ENCODE peak calls at places on chromosomes 7 and 10, in ten cellular contexts. One of them, this sample, is unnamed.
A peak's percentile ranks its signal among the peaks of the same experiment; 100 is the strongest.

GRCh38 chr7:69849268-69849667 is 251.0 kb downstream of the AUTS2 start:
- DNase-seq in heart left ventricle: no peak
- DNase-seq in left ventricle myocardium inferior: no peak
- DNase-seq in IMR-90: no peak
- DNase-seq in left lung: no peak
- DNase-seq in GM12878: no peak
- DNase-seq in adrenal gland: no peak
- DNase-seq in OCI-LY7: no peak
- DNase-seq in endodermal cell: no peak
- DNase-seq in GM23338: no peak
- DNase-seq in this sample: no peak

GRCh38 chr7:707296-708000 is 19.1 kb upstream of the DNAAF5 start:
- DNase-seq in heart left ventricle: no peak
- DNase-seq in left ventricle myocardium inferior: no peak
- DNase-seq in IMR-90: no peak
- DNase-seq in left lung: no peak
- DNase-seq in GM12878: no peak
- DNase-seq in adrenal gland: no peak
- DNase-seq in OCI-LY7: no peak
- DNase-seq in endodermal cell: no peak
- DNase-seq in GM23338: no peak
- DNase-seq in this sample: no peak

GRCh38 chr7:1136841-1137516 is 23.0 kb downstream of the ZFAND2A start:
- DNase-seq in heart left ventricle: peak; percentile 6
- DNase-seq in left ventricle myocardium inferior: no peak
- DNase-seq in IMR-90: no peak
- DNase-seq in left lung: no peak
- DNase-seq in GM12878: no peak
- DNase-seq in adrenal gland: no peak
- DNase-seq in OCI-LY7: peak; percentile 32
- DNase-seq in endodermal cell: peak; percentile 66
- DNase-seq in GM23338: peak; percentile 59
- DNase-seq in this sample: peak; percentile 49

GRCh38 chr10:35462491-35462934 is 126.2 kb downstream of the CCNY start:
- DNase-seq in heart left ventricle: no peak
- DNase-seq in left ventricle myocardium inferior: no peak
- DNase-seq in IMR-90: no peak
- DNase-seq in left lung: no peak
- DNase-seq in GM12878: no peak
- DNase-seq in adrenal gland: no peak
- DNase-seq in OCI-LY7: peak; percentile 51
- DNase-seq in endodermal cell: peak; percentile 75
- DNase-seq in GM23338: no peak
- DNase-seq in this sample: no peak

GRCh38 chr10:131874991-131875451 is 25.8 kb upstream of the PPP2R2D start:
- DNase-seq in heart left ventricle: peak; percentile 76
- DNase-seq in left ventricle myocardium inferior: peak; percentile 66
- DNase-seq in IMR-90: peak; percentile 72
- DNase-seq in left lung: peak; percentile 61
- DNase-seq in GM12878: no peak
- DNase-seq in adrenal gland: peak; percentile 87
- DNase-seq in OCI-LY7: peak; percentile 80
- DNase-seq in endodermal cell: peak; percentile 97
- DNase-seq in GM23338: peak; percentile 95
- DNase-seq in this sample: peak; percentile 89

GRCh38 chr10:10394933-10395658 is 622.6 kb upstream of the CELF2 start:
- DNase-seq in heart left ventricle: no peak
- DNase-seq in left ventricle myocardium inferior: no peak
- DNase-seq in IMR-90: peak; percentile 67
- DNase-seq in left lung: no peak
- DNase-seq in GM12878: no peak
- DNase-seq in adrenal gland: no peak
- DNase-seq in OCI-LY7: no peak
- DNase-seq in endodermal cell: no peak
- DNase-seq in GM23338: no peak
- DNase-seq in this sample: no peak

GRCh38 chr7:157003445-157004049 is 6.9 kb downstream of the MNX1 start:
- DNase-seq in heart left ventricle: no peak
- DNase-seq in left ventricle myocardium inferior: no peak
- DNase-seq in IMR-90: no peak
- DNase-seq in left lung: no peak
- DNase-seq in GM12878: no peak
- DNase-seq in adrenal gland: no peak
- DNase-seq in OCI-LY7: no peak
- DNase-seq in endodermal cell: no peak
- DNase-seq in GM23338: peak; percentile 88
- DNase-seq in this sample: no peak

GRCh38 chr10:5744849-5745248 is 60.2 kb downstream of the TASOR2 start:
- DNase-seq in heart left ventricle: no peak
- DNase-seq in left ventricle myocardium inferior: no peak
- DNase-seq in IMR-90: no peak
- DNase-seq in left lung: no peak
- DNase-seq in GM12878: no peak
- DNase-seq in adrenal gland: no peak
- DNase-seq in OCI-LY7: no peak
- DNase-seq in endodermal cell: no peak
- DNase-seq in GM23338: no peak
- DNase-seq in this sample: no peak

GRCh38 chr7:120743128-120743527 is 114.8 kb downstream of the TSPAN12 start:
- DNase-seq in heart left ventricle: no peak
- DNase-seq in left ventricle myocardium inferior: no peak
- DNase-seq in IMR-90: no peak
- DNase-seq in left lung: no peak
- DNase-seq in GM12878: no peak
- DNase-seq in adrenal gland: no peak
- DNase-seq in OCI-LY7: no peak
- DNase-seq in endodermal cell: no peak
- DNase-seq in GM23338: no peak
- DNase-seq in this sample: no peak

GRCh38 chr10:78579995-78580394 is 488.8 kb upstream of the ZMIZ1 start:
- DNase-seq in heart left ventricle: peak; percentile 81
- DNase-seq in left ventricle myocardium inferior: peak; percentile 78
- DNase-seq in IMR-90: no peak
- DNase-seq in left lung: no peak
- DNase-seq in GM12878: no peak
- DNase-seq in adrenal gland: peak; percentile 83
- DNase-seq in OCI-LY7: no peak
- DNase-seq in endodermal cell: no peak
- DNase-seq in GM23338: no peak
- DNase-seq in this sample: peak; percentile 66

GRCh38 chr7:24956021-24956420 is 24.0 kb downstream of the OSBPL3 start:
- DNase-seq in heart left ventricle: no peak
- DNase-seq in left ventricle myocardium inferior: no peak
- DNase-seq in IMR-90: no peak
- DNase-seq in left lung: no peak
- DNase-seq in GM12878: no peak
- DNase-seq in adrenal gland: no peak
- DNase-seq in OCI-LY7: no peak
- DNase-seq in endodermal cell: no peak
- DNase-seq in GM23338: no peak
- DNase-seq in this sample: no peak

GRCh38 chr7:64630496-64630895 is 35.4 kb upstream of the ZNF107 start:
- DNase-seq in heart left ventricle: no peak
- DNase-seq in left ventricle myocardium inferior: no peak
- DNase-seq in IMR-90: peak; percentile 15
- DNase-seq in left lung: no peak
- DNase-seq in GM12878: no peak
- DNase-seq in adrenal gland: no peak
- DNase-seq in OCI-LY7: peak; percentile 75
- DNase-seq in endodermal cell: no peak
- DNase-seq in GM23338: peak; percentile 51
- DNase-seq in this sample: peak; percentile 28

GRCh38 chr7:30459591-30460245 is 18.9 kb downstream of the NOD1 start:
- DNase-seq in heart left ventricle: no peak
- DNase-seq in left ventricle myocardium inferior: no peak
- DNase-seq in IMR-90: peak; percentile 95
- DNase-seq in left lung: peak; percentile 62
- DNase-seq in GM12878: no peak
- DNase-seq in adrenal gland: peak; percentile 58
- DNase-seq in OCI-LY7: no peak
- DNase-seq in endodermal cell: no peak
- DNase-seq in GM23338: no peak
- DNase-seq in this sample: no peak

DNA sequence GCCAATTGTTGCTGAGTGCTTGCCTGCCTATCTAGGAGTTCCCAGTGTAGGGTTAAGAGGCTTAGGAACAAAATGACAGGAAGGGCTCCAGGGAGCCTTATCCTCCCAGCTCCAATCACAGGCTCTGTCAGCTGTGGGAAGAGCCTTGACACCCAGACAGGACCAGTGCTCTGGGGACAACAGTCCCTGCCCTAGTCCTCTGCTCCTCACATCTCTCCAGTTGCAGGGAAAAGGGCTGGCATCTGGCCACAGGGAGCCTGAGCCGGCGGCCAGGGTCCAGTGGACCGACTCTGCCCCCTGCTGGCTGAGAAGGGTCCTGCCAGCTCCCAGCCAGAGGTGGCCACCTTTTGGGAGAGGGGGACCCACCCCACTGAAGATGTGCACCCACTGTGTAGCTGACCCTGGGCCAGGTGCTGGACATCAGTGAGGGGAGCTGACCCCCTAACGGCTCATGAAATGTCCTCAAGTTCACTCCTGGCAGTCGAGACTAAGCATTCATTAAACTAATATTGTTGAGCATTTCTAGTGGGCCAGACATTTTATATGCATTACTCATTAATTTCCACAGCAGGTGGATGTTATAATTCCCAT is 17.6 kb downstream of the DNAJB12 start:
- DNase-seq in heart left ventricle: peak; percentile 93
- DNase-seq in left ventricle myocardium inferior: peak; percentile 88
- DNase-seq in IMR-90: peak; percentile 53
- DNase-seq in left lung: peak; percentile 84
- DNase-seq in GM12878: no peak
- DNase-seq in adrenal gland: peak; percentile 95
- DNase-seq in OCI-LY7: peak; percentile 67
- DNase-seq in endodermal cell: peak; percentile 91
- DNase-seq in GM23338: peak; percentile 76
- DNase-seq in this sample: peak; percentile 77
- H3K4me1 ChIP-seq in heart left ventricle: peaks cover 63% of the 10 kb centered on the region
- H3K4me1 ChIP-seq in left ventricle myocardium inferior: peaks cover 68% of the 10 kb centered on the region
- H3K4me1 ChIP-seq in IMR-90: peaks cover 17% of the 10 kb centered on the region
- H3K4me1 ChIP-seq in left lung: peaks cover 72% of the 10 kb centered on the region
- H3K4me1 ChIP-seq in GM12878: peaks cover 61% of the 10 kb centered on the region
- H3K4me1 ChIP-seq in adrenal gland: peaks cover 63% of the 10 kb centered on the region
- H3K4me1 ChIP-seq in OCI-LY7: peaks cover 38% of the 10 kb centered on the region
- H3K4me1 ChIP-seq in endodermal cell: peaks cover 3% of the 10 kb centered on the region
- H3K4me1 ChIP-seq in GM23338: peaks cover 11% of the 10 kb centered on the region
- H3K4me1 ChIP-seq in this sample: peaks cover 19% of the 10 kb centered on the region

DNA sequence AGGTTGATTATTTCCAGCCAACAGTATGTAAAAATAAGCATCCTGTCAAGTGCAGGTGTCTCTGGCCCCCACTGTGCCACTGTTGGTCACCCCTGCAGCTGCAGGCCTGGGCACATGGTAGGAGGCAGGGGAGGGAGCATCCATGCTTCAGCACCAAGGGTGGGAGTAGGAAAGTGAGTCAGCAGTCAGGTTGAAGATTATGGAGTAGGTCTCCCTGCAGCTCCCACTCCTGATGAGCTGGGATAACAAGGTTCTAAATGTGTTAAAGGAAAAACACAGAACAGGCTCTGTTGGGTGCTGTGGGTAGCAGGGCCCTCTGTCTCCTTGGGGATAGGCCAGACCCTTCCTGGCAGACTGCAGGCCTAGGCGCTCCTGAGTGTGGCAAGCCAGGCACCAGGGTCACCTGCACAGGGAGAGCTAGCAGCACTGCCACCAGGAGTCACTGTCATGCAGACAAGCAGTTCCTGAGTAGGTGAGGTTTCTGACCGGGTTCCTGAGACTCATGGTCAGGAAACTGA is 59.3 kb downstream of the NUDCD3 start:
- DNase-seq in heart left ventricle: peak; percentile 34
- DNase-seq in left ventricle myocardium inferior: no peak
- DNase-seq in IMR-90: peak; percentile 28
- DNase-seq in left lung: no peak
- DNase-seq in GM12878: no peak
- DNase-seq in adrenal gland: peak; percentile 54
- DNase-seq in OCI-LY7: peak; percentile 84
- DNase-seq in endodermal cell: peak; percentile 87
- DNase-seq in GM23338: peak; percentile 69
- DNase-seq in this sample: no peak
- TF ChIP-seq CTCF in heart left ventricle: peak; percentile 15
- TF ChIP-seq CTCF in left ventricle myocardium inferior: peak; percentile 47
- TF ChIP-seq CTCF in IMR-90: peak; percentile 5
- TF ChIP-seq CTCF in left lung: no peak
- TF ChIP-seq CTCF in GM12878: peak; percentile 51
- TF ChIP-seq CTCF in adrenal gland: no peak
- TF ChIP-seq CTCF in OCI-LY7: peak; percentile 76
- TF ChIP-seq CTCF in endodermal cell: peak; percentile 75
- TF ChIP-seq CTCF in GM23338: peak; percentile 70
- TF ChIP-seq CTCF in this sample: peak; percentile 19

DNA sequence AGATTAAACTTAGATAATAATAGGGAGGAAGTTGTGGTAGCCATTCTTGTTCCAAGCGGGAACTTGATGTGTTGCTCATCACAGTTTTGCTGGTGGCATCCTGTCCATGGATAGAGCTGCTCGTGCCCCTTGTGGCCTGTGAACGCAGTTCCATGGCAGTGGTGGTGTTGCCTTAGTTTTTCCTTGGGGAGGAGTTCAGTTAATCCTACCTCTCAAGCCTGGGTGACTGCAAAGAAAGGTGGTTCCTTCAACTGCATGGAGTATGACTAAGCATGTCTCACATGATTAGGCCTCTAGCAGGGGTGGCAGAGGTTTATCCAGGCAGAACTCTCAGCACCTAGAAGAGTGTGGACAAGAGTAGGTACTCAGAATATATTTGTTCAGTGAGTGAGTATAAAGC is 99.7 kb downstream of the MAPK8 start:
- DNase-seq in heart left ventricle: no peak
- DNase-seq in left ventricle myocardium inferior: no peak
- DNase-seq in IMR-90: peak; percentile 71
- DNase-seq in left lung: no peak
- DNase-seq in GM12878: no peak
- DNase-seq in adrenal gland: no peak
- DNase-seq in OCI-LY7: no peak
- DNase-seq in endodermal cell: peak; percentile 57
- DNase-seq in GM23338: no peak
- DNase-seq in this sample: peak; percentile 9
- H3K4me1 ChIP-seq in heart left ventricle: peaks cover 7% of the 10 kb centered on the region
- H3K4me1 ChIP-seq in left ventricle myocardium inferior: no peaks in the 10 kb centered on the region
- H3K4me1 ChIP-seq in IMR-90: peaks cover 5% of the 10 kb centered on the region
- H3K4me1 ChIP-seq in left lung: peaks cover 9% of the 10 kb centered on the region
- H3K4me1 ChIP-seq in GM12878: no peaks in the 10 kb centered on the region
- H3K4me1 ChIP-seq in adrenal gland: no peaks in the 10 kb centered on the region
- H3K4me1 ChIP-seq in OCI-LY7: no peaks in the 10 kb centered on the region
- H3K4me1 ChIP-seq in endodermal cell: peaks cover 5% of the 10 kb centered on the region
- H3K4me1 ChIP-seq in GM23338: no peaks in the 10 kb centered on the region
- H3K4me1 ChIP-seq in this sample: peaks cover 33% of the 10 kb centered on the region

GRCh38 chr10:13106387-13106786 is 6.4 kb downstream of the OPTN start:
- DNase-seq in heart left ventricle: no peak
- DNase-seq in left ventricle myocardium inferior: no peak
- DNase-seq in IMR-90: no peak
- DNase-seq in left lung: no peak
- DNase-seq in GM12878: no peak
- DNase-seq in adrenal gland: no peak
- DNase-seq in OCI-LY7: no peak
- DNase-seq in endodermal cell: no peak
- DNase-seq in GM23338: no peak
- DNase-seq in this sample: no peak
- TF ChIP-seq CTCF in heart left ventricle: no peak
- TF ChIP-seq CTCF in left ventricle myocardium inferior: no peak
- TF ChIP-seq CTCF in IMR-90: no peak
- TF ChIP-seq CTCF in left lung: no peak
- TF ChIP-seq CTCF in GM12878: no peak
- TF ChIP-seq CTCF in adrenal gland: no peak
- TF ChIP-seq CTCF in OCI-LY7: no peak
- TF ChIP-seq CTCF in endodermal cell: no peak
- TF ChIP-seq CTCF in GM23338: no peak
- TF ChIP-seq CTCF in this sample: no peak

This sample was measured in A673.